ENCODE peak calls at places on chromosomes 4 and X, in four cellular contexts. C, O, F and L are unnamed samples.

GRCh38 chr4:104860227-104861123 is 286.2 kb upstream of the TET2 start:
- DNase-seq in C (peak), O (peak), F (no peak), L (peak)

GRCh38 chr4:143771269-143771668 is 70.8 kb upstream of the FREM3 start:
- DNase-seq in C (no peak), O (no peak), F (no peak), L (no peak)

GRCh38 chr4:70473691-70474090 is 1.7 kb downstream of the MUC7 start:
- DNase-seq in C (peak), O (no peak), F (no peak), L (no peak)

GRCh38 chrX:9611436-9612145 is 146.7 kb downstream of the TBL1X start:
- DNase-seq in C (no peak), O (no peak), F (no peak), L (no peak)

GRCh38 chr4:125836597-125837195 is 521.9 kb downstream of the FAT4 start:
- DNase-seq in C (peak), O (no peak), F (no peak), L (no peak)

GRCh38 chr4:78693777-78694456 is 82.2 kb upstream of the BMP2K start:
- DNase-seq in C (no peak), O (no peak), F (no peak), L (no peak)

GRCh38 chrX:48961585-48962091 is 4.2 kb upstream of the OTUD5 start:
- DNase-seq in C (peak), O (no peak), F (peak), L (no peak)

GRCh38 chr4:95693594-95693993 is 144.8 kb upstream of the UNC5C start:
- DNase-seq in C (peak), O (no peak), F (no peak), L (no peak)

GRCh38 chrX:69618803-69619202 is 2.9 kb downstream of the EDA start:
- DNase-seq in C (peak), O (no peak), F (no peak), L (no peak)

GRCh38 chr4:25104561-25104960 is 55.7 kb downstream of the SEPSECS start:
- DNase-seq in C (no peak), O (no peak), F (no peak), L (no peak)

GRCh38 chr4:74682567-74683359 is 111.6 kb downstream of the BTC start:
- DNase-seq in C (peak), O (no peak), F (no peak), L (peak)

GRCh38 chr4:96525901-96526300 is 686.0 kb downstream of the PDHA2 start:
- DNase-seq in C (no peak), O (no peak), F (no peak), L (no peak)

GRCh38 chr4:31929676-31930075 is 1209.5 kb downstream of the PCDH7 start:
- DNase-seq in C (no peak), O (no peak), F (no peak), L (no peak)

GRCh38 chr4:150385606-150386005 is 196.3 kb upstream of the MAB21L2 start:
- DNase-seq in C (peak), O (no peak), F (no peak), L (peak)

GRCh38 chrX:94107981-94108380 is 434.0 kb downstream of the FAM133A start:
- DNase-seq in C (no peak), O (no peak), F (no peak), L (peak)

GRCh38 chr4:40553995-40554394 is 75.7 kb downstream of the RBM47 start:
- DNase-seq in C (no peak), O (no peak), F (no peak), L (no peak)

GRCh38 chr4:83708500-83709175 is 172.7 kb downstream of the GPAT3 start:
- DNase-seq in C (no peak), O (no peak), F (no peak), L (no peak)

GRCh38 chrX:74179071-74179470 is 124.9 kb upstream of the ZCCHC13 start:
- DNase-seq in C (peak), O (no peak), F (no peak), L (no peak)

GRCh38 chrX:134931550-134931949 is 59.2 kb upstream of the SMIM10 start:
- DNase-seq in C (no peak), O (no peak), F (no peak), L (no peak)

GRCh38 chr4:960736-961650 is 12.4 kb downstream of the DGKQ start:
- DNase-seq in C (no peak), O (no peak), F (no peak), L (no peak)

GRCh38 chrX:76076124-76076523 is 96.7 kb upstream of the PBDC1 start:
- DNase-seq in C (no peak), O (no peak), F (no peak), L (no peak)

GRCh38 chrX:81414630-81415029 is 212.7 kb downstream of the SH3BGRL start:
- DNase-seq in C (no peak), O (no peak), F (no peak), L (no peak)

GRCh38 chr4:176044589-176044951 is 21.1 kb upstream of the WDR17 start:
- DNase-seq in C (peak), O (no peak), F (no peak), L (no peak)

GRCh38 chrX:118240359-118240758 is 105.5 kb upstream of the WDR44 start:
- DNase-seq in C (no peak), O (no peak), F (no peak), L (no peak)

GRCh38 chr4:109206610-109207009 is 95.8 kb downstream of the COL25A1 start:
- DNase-seq in C (no peak), O (no peak), F (no peak), L (no peak)

GRCh38 chr4:67712650-67713530 is 11.9 kb upstream of the UBA6 start:
- DNase-seq in C (no peak), O (no peak), F (no peak), L (no peak)

GRCh38 chr4:67714955-67715354 is 14.0 kb upstream of the UBA6 start:
- DNase-seq in C (no peak), O (no peak), F (no peak), L (no peak)

GRCh38 chr4:67714248-67714583 is 13.3 kb upstream of the UBA6 start:
- DNase-seq in C (no peak), O (no peak), F (no peak), L (no peak)

GRCh38 chr4:67712000-67712625 is 11.2 kb upstream of the UBA6 start:
- DNase-seq in C (no peak), O (no peak), F (no peak), L (no peak)

DNA sequence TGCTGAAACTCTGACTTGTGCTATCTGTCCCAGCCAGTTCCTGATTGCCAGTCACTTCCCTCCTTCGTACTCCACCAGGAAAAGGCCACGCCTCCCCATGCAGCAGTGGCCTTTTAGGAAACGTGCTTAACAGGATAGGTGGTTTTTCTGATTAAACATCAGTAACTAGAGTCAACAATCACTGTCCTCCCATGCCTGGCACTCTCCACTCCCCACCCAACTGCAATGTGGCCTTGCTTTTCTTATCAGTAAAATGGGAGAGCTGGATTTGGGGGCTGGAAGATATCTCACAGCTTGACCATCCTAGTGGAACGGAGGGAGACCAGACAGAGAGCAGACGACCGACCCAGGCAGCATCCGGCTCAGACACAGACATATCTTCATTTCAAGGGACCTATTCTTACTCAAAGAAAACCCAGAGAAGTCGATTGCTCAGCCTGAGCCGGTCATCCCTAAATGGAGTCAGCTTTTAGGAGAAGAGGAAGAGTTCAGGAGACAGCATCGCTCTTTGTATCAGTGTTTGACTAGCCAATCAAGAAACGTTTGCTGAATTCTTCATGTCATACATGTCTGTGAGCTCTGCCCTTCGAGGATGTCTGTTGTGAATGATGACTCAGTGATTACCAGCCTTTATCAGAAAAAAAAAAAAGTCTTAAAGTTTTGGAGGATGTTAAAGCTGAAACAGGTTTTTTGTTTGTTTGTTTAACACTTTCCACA is 12.7 kb upstream of the UBA6 start:
- DNase-seq in C (peak), O (no peak), F (no peak), L (peak)
- H3K27ac ChIP-seq in C (no peak), O (no peak), F (no peak), L (peak)

GRCh38 chr4:8192748-8193738 is 6.0 kb upstream of the SH3TC1 start:
- DNase-seq in C (peak), O (no peak), F (no peak), L (peak)
- TF ChIP-seq CTCF in C (peak), O (no peak), F (no peak), L (no peak)

GRCh38 chr4:42627887-42628646 is 28.8 kb downstream of the ATP8A1 start:
- DNase-seq in C (no peak), O (peak), F (peak), L (no peak)
- H3K27ac ChIP-seq in C (no peak), O (peak), F (no peak), L (no peak)

DNA sequence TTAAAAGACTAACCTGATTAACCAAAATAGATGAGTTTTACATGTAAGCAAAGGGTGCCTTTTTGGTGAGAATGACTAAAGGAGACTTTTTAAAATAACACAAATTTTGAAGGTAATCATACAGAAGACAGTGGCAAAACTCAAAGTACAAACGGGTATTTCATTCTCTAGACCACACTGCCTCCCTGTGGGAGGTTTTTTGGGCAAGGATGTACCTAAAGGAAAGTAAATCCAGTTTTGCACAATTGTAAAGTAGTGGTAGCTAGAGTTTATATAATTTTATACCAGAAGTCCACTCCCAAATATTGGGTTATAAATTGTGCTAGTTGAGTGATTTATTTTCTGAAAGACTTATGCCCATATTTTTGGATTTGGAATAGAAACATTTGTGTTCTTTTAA is 201.0 kb downstream of the PAPSS1 start:
- DNase-seq in C (peak), O (no peak), F (no peak), L (peak)
- TF ChIP-seq CTCF in C (peak), O (no peak), F (no peak), L (peak)

GRCh38 chr4:107599841-107600240 is 120.2 kb downstream of the PAPSS1 start:
- DNase-seq in C (no peak), O (no peak), F (no peak), L (no peak)
- H3K27ac ChIP-seq in C (no peak), O (no peak), F (no peak), L (no peak)

GRCh38 chr4:154254999-154255398 is 236.6 kb downstream of the DCHS2 start:
- DNase-seq in C (no peak), O (no peak), F (no peak), L (no peak)
- TF ChIP-seq CTCF in C (no peak), O (no peak), F (no peak), L (no peak)